ENCODE peak calls at places on chromosomes 4 and X, in four cellular contexts. R is NCI-H1417, E is tibial artery, S is H9. A is an unnamed sample.

GRCh38 chr4:74531952-74532794 is 87.2 kb downstream of the AREG start:
- DNase-seq in R (peak; percentile 80), E (no peak), S (peak; percentile 31), A (peak; percentile 60)

GRCh38 chr4:13546855-13547562 is 2.7 kb upstream of the NKX3-2 start:
- DNase-seq in R (no peak), E (no peak), S (peak; percentile 80), A (no peak)

GRCh38 chr4:101192244-101192643 is 155.1 kb downstream of the PPP3CA start:
- DNase-seq in R (no peak), E (no peak), S (no peak), A (no peak)

GRCh38 chr4:119721878-119722277 is 93.3 kb upstream of the PDE5A start:
- DNase-seq in R (no peak), E (no peak), S (no peak), A (no peak)

GRCh38 chrX:66756717-66757116 is 117.8 kb upstream of the EDA2R start:
- DNase-seq in R (no peak), E (no peak), S (no peak), A (no peak)

GRCh38 chr4:73619351-73619750 is 885 bp downstream of the RASSF6 start:
- DNase-seq in R (no peak), E (no peak), S (no peak), A (no peak)

GRCh38 chr4:76226418-76226817 is 12.8 kb upstream of the SCARB2 start:
- DNase-seq in R (no peak), E (no peak), S (no peak), A (no peak)

GRCh38 chr4:8215641-8216442 is 16.8 kb downstream of the SH3TC1 start:
- DNase-seq in R (no peak), E (no peak), S (no peak), A (no peak)

GRCh38 chr4:15754323-15754722 is 23.8 kb upstream of the CD38 start:
- DNase-seq in R (no peak), E (no peak), S (no peak), A (no peak)

GRCh38 chr4:48071171-48071570 is 54.6 kb downstream of the NIPAL1 start:
- DNase-seq in R (no peak), E (no peak), S (no peak), A (no peak)

GRCh38 chrX:10750581-10750980 is 130.2 kb upstream of the MID1 start:
- DNase-seq in R (no peak), E (no peak), S (no peak), A (no peak)

GRCh38 chr4:15376594-15376993 is 51.2 kb upstream of the C1QTNF7 start:
- DNase-seq in R (no peak), E (no peak), S (no peak), A (no peak)

GRCh38 chr4:82809614-82810013 is 11.0 kb upstream of the SCD5 start:
- DNase-seq in R (no peak), E (no peak), S (no peak), A (no peak)

GRCh38 chrX:103533428-103534216 is 14.3 kb upstream of the RAB40A start:
- DNase-seq in R (peak; percentile 76), E (peak; percentile 85), S (peak; percentile 77), A (peak; percentile 22)

GRCh38 chrX:131763674-131764073 is 219.8 kb downstream of the OR13H1 start:
- DNase-seq in R (peak; percentile 94), E (no peak), S (no peak), A (no peak)

GRCh38 chr4:132504438-132504837 is 644.7 kb upstream of the PCDH10 start:
- DNase-seq in R (no peak), E (no peak), S (no peak), A (no peak)

GRCh38 chrX:132209527-132209926 is 9.7 kb downstream of the RAP2C start:
- DNase-seq in R (no peak), E (no peak), S (no peak), A (no peak)

GRCh38 chr4:28225005-28225404 is 1364.4 kb downstream of the STIM2 start:
- DNase-seq in R (no peak), E (no peak), S (peak; percentile 57), A (peak; percentile 20)

GRCh38 chrX:2708016-2708415 is 16.9 kb downstream of the CD99 start:
- DNase-seq in R (no peak), E (no peak), S (no peak), A (no peak)

GRCh38 chrX:134990475-134991473 is at the start of gene SMIM10:
- DNase-seq in R (no peak), E (peak; percentile 88), S (peak; percentile 45), A (no peak)

GRCh38 chrX:133265331-133265730 is 47.2 kb upstream of the TFDP3 start:
- DNase-seq in R (no peak), E (no peak), S (peak; percentile 80), A (peak; percentile 58)

GRCh38 chr4:15031993-15032660 is 29.8 kb downstream of the CPEB2 start:
- DNase-seq in R (no peak), E (no peak), S (no peak), A (no peak)

GRCh38 chr4:83947811-83948210 is 411.9 kb downstream of the GPAT3 start:
- DNase-seq in R (peak; percentile 32), E (no peak), S (no peak), A (no peak)

GRCh38 chr4:120139392-120139791 is 72.7 kb upstream of the MAD2L1 start:
- DNase-seq in R (no peak), E (no peak), S (no peak), A (no peak)

GRCh38 chrX:97310373-97310772 is 426.7 kb downstream of the RPA4 start:
- DNase-seq in R (no peak), E (no peak), S (peak; percentile 72), A (peak; percentile 33)

GRCh38 chrX:101417981-101418841 is 10.2 kb downstream of the HNRNPH2 start:
- DNase-seq in R (peak; percentile 65), E (peak; percentile 78), S (peak; percentile 74), A (no peak)

GRCh38 chr4:173489514-173489913 is 40.5 kb downstream of the HAND2 start:
- DNase-seq in R (no peak), E (no peak), S (no peak), A (no peak)

GRCh38 chr4:188008377-188008776 is 12.8 kb downstream of the ZFP42 start:
- DNase-seq in R (no peak), E (no peak), S (no peak), A (no peak)

GRCh38 chr4:168618577-168619265 is 121.9 kb downstream of the PALLD start:
- DNase-seq in R (no peak), E (no peak), S (no peak), A (no peak)

GRCh38 chr4:56276547-56276946 is 110.7 kb downstream of the AASDH start:
- DNase-seq in R (no peak), E (no peak), S (no peak), A (no peak)

GRCh38 chr4:72587334-72587733 is 18.3 kb upstream of the ADAMTS3 start:
- DNase-seq in R (no peak), E (no peak), S (no peak), A (no peak)

GRCh38 chr4:2251795-2252529 is 9.9 kb downstream of the MXD4 start:
- DNase-seq in R (no peak), E (no peak), S (no peak), A (no peak)

GRCh38 chr4:97404876-97405523 is 738.3 kb downstream of the STPG2 start:
- DNase-seq in R (no peak), E (no peak), S (no peak), A (no peak)

GRCh38 chr4:101584306-101584705 is 206.2 kb upstream of the BANK1 start:
- DNase-seq in R (no peak), E (no peak), S (no peak), A (no peak)

GRCh38 chr4:111230265-111230664 is 607.4 kb upstream of the PITX2 start:
- DNase-seq in R (no peak), E (no peak), S (no peak), A (no peak)

GRCh38 chr4:139555705-139556070 is 331 bp downstream of the SETD7 start:
- DNase-seq in R (no peak), E (peak; percentile 81), S (no peak), A (no peak)

GRCh38 chrX:19888419-19888879 is 1.0 kb upstream of the SH3KBP1 start:
- DNase-seq in R (peak; percentile 19), E (no peak), S (no peak), A (no peak)

GRCh38 chr4:102869569-102870227 is 906 bp downstream of the CISD2 start:
- DNase-seq in R (no peak), E (no peak), S (no peak), A (no peak)

GRCh38 chr4:152100378-152101201 is 339.8 kb upstream of the GATB start:
- DNase-seq in R (no peak), E (no peak), S (no peak), A (no peak)

A was measured in iPS DF 6.9.